ENCODE peak calls at places on chromosome 3, in five cellular contexts. G is posterior cingulate gyrus, V is H54, D is left colon, K is T-helper 2 cell. A is an unnamed sample.

GRCh38 chr3:122533931-122534334 is 19.2 kb upstream of the KPNA1 start:
- DNase-seq in D (no peak), V (peak), K (no peak), G (no peak), A (no peak)

GRCh38 chr3:168395551-168395950 is 299.8 kb upstream of the GOLIM4 start:
- DNase-seq in D (no peak), G (no peak), V (no peak), K (no peak), A (no peak)

GRCh38 chr3:94525039-94525438 is 462.2 kb downstream of the NSUN3 start:
- DNase-seq in G (no peak), V (no peak), K (no peak), D (no peak), A (no peak)

GRCh38 chr3:136141891-136142290 is 54.2 kb downstream of the MSL2 start:
- DNase-seq in K (no peak), D (no peak), G (no peak), V (no peak), A (no peak)

GRCh38 chr3:102336130-102336529 is 98.7 kb upstream of the ZPLD1 start:
- DNase-seq in G (no peak), D (no peak), V (no peak), K (no peak), A (no peak)

GRCh38 chr3:172161390-172161789 is 122.0 kb downstream of the FNDC3B start:
- DNase-seq in G (no peak), V (no peak), K (no peak), D (no peak), A (no peak)

GRCh38 chr3:126557415-126557745 is 1.4 kb downstream of the C3orf22 start:
- DNase-seq in G (no peak), K (no peak), V (no peak), D (peak), A (no peak)

GRCh38 chr3:117609330-117609729 is 899.8 kb downstream of the TUSC7 start:
- DNase-seq in V (no peak), K (no peak), D (no peak), G (no peak), A (no peak)

GRCh38 chr3:134060561-134061385 is 31.0 kb upstream of the SLCO2A1 start:
- DNase-seq in D (no peak), K (no peak), V (no peak), G (no peak), A (no peak)

GRCh38 chr3:122916084-122916483 is 111.5 kb downstream of the SEMA5B start:
- DNase-seq in K (no peak), V (no peak), D (no peak), G (no peak), A (no peak)

GRCh38 chr3:126577256-126577655 is 18.5 kb upstream of the C3orf22 start:
- DNase-seq in G (no peak), D (no peak), V (no peak), K (no peak), A (no peak)

GRCh38 chr3:44795197-44795596 is 33.6 kb downstream of the KIF15 start:
- DNase-seq in D (no peak), G (no peak), V (peak), K (no peak), A (no peak)

GRCh38 chr3:186746008-186746407 is 28.8 kb downstream of the KNG1 start:
- DNase-seq in K (no peak), V (peak), G (no peak), D (peak), A (no peak)

GRCh38 chr3:127002195-127003174 is 19.6 kb downstream of the PLXNA1 start:
- DNase-seq in K (no peak), D (peak), G (peak), V (peak), A (no peak)

GRCh38 chr3:117547956-117548550 is 838.5 kb downstream of the TUSC7 start:
- DNase-seq in V (no peak), G (no peak), D (no peak), K (no peak), A (no peak)

GRCh38 chr3:153818338-153818737 is 302.9 kb upstream of the ARHGEF26 start:
- DNase-seq in D (no peak), K (no peak), G (no peak), V (no peak), A (no peak)

GRCh38 chr3:21718161-21718765 is 32.7 kb downstream of the ZNF385D start:
- DNase-seq in G (no peak), V (peak), D (no peak), K (no peak), A (no peak)

A was measured in CD8-positive, alpha-beta T cell.